ENCODE peak calls at places on chromosomes 11 and 22, in nine cellular contexts. I is activated CD8-positive, alpha-beta memory T cell treated with anti-CD3 and anti-CD28 coated beads, Interleukin-2, amount 50 U/mL, for 48 hours; U is iPS DF 19.7; K is choroid plexus epithelial cell; P is endothelial cell; V is cardiac fibroblast; J is stimulated activated CD4-positive, alpha-beta T cell treated with anti-CD3 and anti-CD28 coated beads, Interleukin-2, amount 100 ng/mL, for 48 hours; M is astrocyte of the hippocampus; T is activated CD8-positive, alpha-beta T cell treated with anti-CD3 and anti-CD28 coated beads, Interleukin-2, amount 10 ng/mL, durations not matched to agents 7 days and 5 days. C is an unnamed sample.

GRCh38 chr11:68146010-68146540 is 24.9 kb upstream of the CHKA start:
- DNase-seq in I (no peak), U (no peak), K (no peak), P (no peak), V (no peak), J (no peak), M (no peak), T (no peak), C (no peak)

GRCh38 chr22:46992121-46992731 is 229.8 kb downstream of the TBC1D22A start:
- DNase-seq in I (no peak), U (no peak), K (no peak), P (no peak), V (no peak), J (no peak), M (no peak), T (no peak), C (no peak)

GRCh38 chr11:113690619-113691569 is 15.2 kb downstream of the TMPRSS5 start:
- DNase-seq in I (peak; percentile 65), U (no peak), K (peak; percentile 52), P (peak; percentile 51), V (peak; percentile 71), J (peak; percentile 7), M (peak; percentile 91), T (peak; percentile 26), C (peak; percentile 53)

GRCh38 chr22:39349967-39350802 is at the start of gene SYNGR1:
- DNase-seq in I (peak; percentile 58), U (no peak), K (no peak), P (peak; percentile 20), V (no peak), J (no peak), M (peak; percentile 48), T (no peak), C (peak; percentile 21)

GRCh38 chr11:12086271-12087074 is 23.9 kb upstream of the MICAL2 start:
- DNase-seq in I (no peak), U (no peak), K (peak; percentile 92), P (no peak), V (peak; percentile 98), J (no peak), M (peak; percentile 91), T (no peak), C (no peak)

GRCh38 chr11:86103808-86104207 is 34.9 kb upstream of the PICALM start:
- DNase-seq in I (no peak), U (no peak), K (peak; percentile 17), P (no peak), V (no peak), J (no peak), M (peak; percentile 13), T (no peak), C (no peak)

GRCh38 chr11:71342116-71342515 is 89.7 kb upstream of the SHANK2 start:
- DNase-seq in I (no peak), U (no peak), K (peak; percentile 39), P (no peak), V (peak; percentile 13), J (no peak), M (no peak), T (no peak), C (no peak)

GRCh38 chr22:24133187-24133965 is 47.9 kb upstream of the SUSD2 start:
- DNase-seq in I (no peak), U (no peak), K (peak; percentile 58), P (no peak), V (peak; percentile 15), J (no peak), M (no peak), T (peak; percentile 57), C (no peak)

GRCh38 chr11:102391549-102392237 is 44.7 kb downstream of the BIRC2 start:
- DNase-seq in I (no peak), U (no peak), K (no peak), P (no peak), V (no peak), J (no peak), M (no peak), T (no peak), C (no peak)

GRCh38 chr11:123505546-123506299 is 75.7 kb downstream of the GRAMD1B start:
- DNase-seq in I (no peak), U (no peak), K (no peak), P (no peak), V (no peak), J (no peak), M (peak; percentile 8), T (no peak), C (no peak)

GRCh38 chr11:117983163-117983475 is 3.1 kb upstream of the IL10RA start:
- DNase-seq in I (no peak), U (no peak), K (no peak), P (no peak), V (no peak), J (no peak), M (no peak), T (peak; percentile 21), C (no peak)

GRCh38 chr11:92852946-92853345 is 116.5 kb upstream of the MTNR1B start:
- DNase-seq in I (no peak), U (no peak), K (no peak), P (no peak), V (no peak), J (no peak), M (peak; percentile 39), T (no peak), C (no peak)

GRCh38 chr11:117805048-117805447 is 8.0 kb upstream of the DSCAML1 start:
- DNase-seq in I (no peak), U (no peak), K (no peak), P (no peak), V (no peak), J (no peak), M (no peak), T (no peak), C (no peak)